ENCODE peak calls at places on chromosomes 5 and 9, in eight cellular contexts. One of them, this sample, is unnamed.

GRCh38 chr5:124963236-124963929 is 216.9 kb upstream of the ZNF608 start:
- DNase-seq in NCI-H1417: no peak
- DNase-seq in SHP77: no peak
- DNase-seq in breast epithelium: no peak
- DNase-seq in hepatic stellate cell: peak; percentile 44
- DNase-seq in fibroblast of villous mesenchyme: peak; percentile 99
- DNase-seq in psoas muscle: no peak
- DNase-seq in left ventricle myocardium inferior: no peak
- DNase-seq in this sample: peak; percentile 71

GRCh38 chr9:111030492-111030891 is 7.8 kb downstream of the LPAR1 start:
- DNase-seq in NCI-H1417: no peak
- DNase-seq in SHP77: no peak
- DNase-seq in breast epithelium: no peak
- DNase-seq in hepatic stellate cell: no peak
- DNase-seq in fibroblast of villous mesenchyme: no peak
- DNase-seq in psoas muscle: no peak
- DNase-seq in left ventricle myocardium inferior: no peak
- DNase-seq in this sample: peak; percentile 63

GRCh38 chr5:18433336-18433735 is 799.1 kb downstream of the TAF11L14 start:
- DNase-seq in NCI-H1417: no peak
- DNase-seq in SHP77: no peak
- DNase-seq in breast epithelium: no peak
- DNase-seq in hepatic stellate cell: no peak
- DNase-seq in fibroblast of villous mesenchyme: no peak
- DNase-seq in psoas muscle: no peak
- DNase-seq in left ventricle myocardium inferior: no peak
- DNase-seq in this sample: no peak

GRCh38 chr9:31119882-31120481 is 1264.5 kb upstream of the ACO1 start:
- DNase-seq in NCI-H1417: no peak
- DNase-seq in SHP77: peak; percentile 1
- DNase-seq in breast epithelium: no peak
- DNase-seq in hepatic stellate cell: no peak
- DNase-seq in fibroblast of villous mesenchyme: peak; percentile 57
- DNase-seq in psoas muscle: no peak
- DNase-seq in left ventricle myocardium inferior: no peak
- DNase-seq in this sample: peak; percentile 46

GRCh38 chr5:161273410-161273809 is 273.1 kb downstream of the GABRB2 start:
- DNase-seq in NCI-H1417: no peak
- DNase-seq in SHP77: no peak
- DNase-seq in breast epithelium: no peak
- DNase-seq in hepatic stellate cell: no peak
- DNase-seq in fibroblast of villous mesenchyme: no peak
- DNase-seq in psoas muscle: no peak
- DNase-seq in left ventricle myocardium inferior: no peak
- DNase-seq in this sample: no peak

GRCh38 chr5:150258126-150258525 is 31.4 kb downstream of the CAMK2A start:
- DNase-seq in NCI-H1417: no peak
- DNase-seq in SHP77: no peak
- DNase-seq in breast epithelium: no peak
- DNase-seq in hepatic stellate cell: peak; percentile 67
- DNase-seq in fibroblast of villous mesenchyme: no peak
- DNase-seq in psoas muscle: no peak
- DNase-seq in left ventricle myocardium inferior: no peak
- DNase-seq in this sample: peak; percentile 60

GRCh38 chr5:1945606-1946005 is 62.9 kb upstream of the IRX4 start:
- DNase-seq in NCI-H1417: no peak
- DNase-seq in SHP77: no peak
- DNase-seq in breast epithelium: no peak
- DNase-seq in hepatic stellate cell: no peak
- DNase-seq in fibroblast of villous mesenchyme: no peak
- DNase-seq in psoas muscle: no peak
- DNase-seq in left ventricle myocardium inferior: no peak
- DNase-seq in this sample: no peak

GRCh38 chr5:1116109-1116735 is 4.4 kb upstream of the SLC12A7 start:
- DNase-seq in NCI-H1417: no peak
- DNase-seq in SHP77: no peak
- DNase-seq in breast epithelium: no peak
- DNase-seq in hepatic stellate cell: no peak
- DNase-seq in fibroblast of villous mesenchyme: no peak
- DNase-seq in psoas muscle: no peak
- DNase-seq in left ventricle myocardium inferior: no peak
- DNase-seq in this sample: no peak

GRCh38 chr9:88065609-88066008 is 72.7 kb downstream of the SPATA31C2 start:
- DNase-seq in NCI-H1417: no peak
- DNase-seq in SHP77: no peak
- DNase-seq in breast epithelium: no peak
- DNase-seq in hepatic stellate cell: no peak
- DNase-seq in fibroblast of villous mesenchyme: no peak
- DNase-seq in psoas muscle: no peak
- DNase-seq in left ventricle myocardium inferior: no peak
- DNase-seq in this sample: no peak

GRCh38 chr5:71778678-71779276 is 59.7 kb downstream of the CARTPT start:
- DNase-seq in NCI-H1417: peak; percentile 12
- DNase-seq in SHP77: peak; percentile 58
- DNase-seq in breast epithelium: no peak
- DNase-seq in hepatic stellate cell: peak; percentile 32
- DNase-seq in fibroblast of villous mesenchyme: peak; percentile 42
- DNase-seq in psoas muscle: no peak
- DNase-seq in left ventricle myocardium inferior: no peak
- DNase-seq in this sample: peak; percentile 45

GRCh38 chr9:72871685-72872084 is 81.2 kb downstream of the ALDH1A1 start:
- DNase-seq in NCI-H1417: no peak
- DNase-seq in SHP77: no peak
- DNase-seq in breast epithelium: no peak
- DNase-seq in hepatic stellate cell: no peak
- DNase-seq in fibroblast of villous mesenchyme: peak; percentile 43
- DNase-seq in psoas muscle: no peak
- DNase-seq in left ventricle myocardium inferior: no peak
- DNase-seq in this sample: peak; percentile 56

GRCh38 chr9:121568541-121569265 is 69.1 kb upstream of the GGTA1 start:
- DNase-seq in NCI-H1417: no peak
- DNase-seq in SHP77: no peak
- DNase-seq in breast epithelium: no peak
- DNase-seq in hepatic stellate cell: peak; percentile 39
- DNase-seq in fibroblast of villous mesenchyme: no peak
- DNase-seq in psoas muscle: peak; percentile 49
- DNase-seq in left ventricle myocardium inferior: peak; percentile 60
- DNase-seq in this sample: no peak

GRCh38 chr5:34687269-34688011 is 31.3 kb downstream of the RAI14 start:
- DNase-seq in NCI-H1417: no peak
- DNase-seq in SHP77: no peak
- DNase-seq in breast epithelium: no peak
- DNase-seq in hepatic stellate cell: peak; percentile 27
- DNase-seq in fibroblast of villous mesenchyme: peak; percentile 93
- DNase-seq in psoas muscle: no peak
- DNase-seq in left ventricle myocardium inferior: no peak
- DNase-seq in this sample: no peak

GRCh38 chr9:99231708-99232107 is 9.6 kb downstream of the SEC61B start:
- DNase-seq in NCI-H1417: no peak
- DNase-seq in SHP77: no peak
- DNase-seq in breast epithelium: no peak
- DNase-seq in hepatic stellate cell: no peak
- DNase-seq in fibroblast of villous mesenchyme: no peak
- DNase-seq in psoas muscle: peak; percentile 37
- DNase-seq in left ventricle myocardium inferior: no peak
- DNase-seq in this sample: peak; percentile 37

GRCh38 chr9:1055156-1055555 is 5.0 kb downstream of the DMRT2 start:
- DNase-seq in NCI-H1417: no peak
- DNase-seq in SHP77: no peak
- DNase-seq in breast epithelium: no peak
- DNase-seq in hepatic stellate cell: no peak
- DNase-seq in fibroblast of villous mesenchyme: no peak
- DNase-seq in psoas muscle: no peak
- DNase-seq in left ventricle myocardium inferior: no peak
- DNase-seq in this sample: no peak

GRCh38 chr5:159774476-159775031 is 141.7 kb upstream of the ADRA1B start:
- DNase-seq in NCI-H1417: no peak
- DNase-seq in SHP77: no peak
- DNase-seq in breast epithelium: no peak
- DNase-seq in hepatic stellate cell: no peak
- DNase-seq in fibroblast of villous mesenchyme: no peak
- DNase-seq in psoas muscle: no peak
- DNase-seq in left ventricle myocardium inferior: no peak
- DNase-seq in this sample: no peak

GRCh38 chr5:157476699-157477408 is 16.8 kb downstream of the NIPAL4 start:
- DNase-seq in NCI-H1417: peak; percentile 82
- DNase-seq in SHP77: peak; percentile 45
- DNase-seq in breast epithelium: no peak
- DNase-seq in hepatic stellate cell: peak; percentile 72
- DNase-seq in fibroblast of villous mesenchyme: peak; percentile 83
- DNase-seq in psoas muscle: no peak
- DNase-seq in left ventricle myocardium inferior: no peak
- DNase-seq in this sample: peak; percentile 72

GRCh38 chr5:138503487-138504270 is 38.4 kb downstream of the EGR1 start:
- DNase-seq in NCI-H1417: peak; percentile 44
- DNase-seq in SHP77: peak; percentile 61
- DNase-seq in breast epithelium: no peak
- DNase-seq in hepatic stellate cell: peak; percentile 78
- DNase-seq in fibroblast of villous mesenchyme: peak; percentile 72
- DNase-seq in psoas muscle: no peak
- DNase-seq in left ventricle myocardium inferior: no peak
- DNase-seq in this sample: peak; percentile 80

GRCh38 chr9:115204827-115205506 is 87.0 kb upstream of the TNC start:
- DNase-seq in NCI-H1417: no peak
- DNase-seq in SHP77: no peak
- DNase-seq in breast epithelium: no peak
- DNase-seq in hepatic stellate cell: no peak
- DNase-seq in fibroblast of villous mesenchyme: peak; percentile 97
- DNase-seq in psoas muscle: no peak
- DNase-seq in left ventricle myocardium inferior: no peak
- DNase-seq in this sample: no peak

GRCh38 chr5:42689391-42689790 is 67.2 kb upstream of the CCDC152 start:
- DNase-seq in NCI-H1417: no peak
- DNase-seq in SHP77: no peak
- DNase-seq in breast epithelium: no peak
- DNase-seq in hepatic stellate cell: no peak
- DNase-seq in fibroblast of villous mesenchyme: no peak
- DNase-seq in psoas muscle: no peak
- DNase-seq in left ventricle myocardium inferior: no peak
- DNase-seq in this sample: no peak

GRCh38 chr5:135386096-135386495 is 12.9 kb downstream of the MACROH2A1 start:
- DNase-seq in NCI-H1417: no peak
- DNase-seq in SHP77: no peak
- DNase-seq in breast epithelium: no peak
- DNase-seq in hepatic stellate cell: no peak
- DNase-seq in fibroblast of villous mesenchyme: no peak
- DNase-seq in psoas muscle: no peak
- DNase-seq in left ventricle myocardium inferior: no peak
- DNase-seq in this sample: no peak

GRCh38 chr5:139392678-139393496 is 2.0 kb downstream of the PROB1 start:
- DNase-seq in NCI-H1417: peak; percentile 49
- DNase-seq in SHP77: peak; percentile 80
- DNase-seq in breast epithelium: no peak
- DNase-seq in hepatic stellate cell: no peak
- DNase-seq in fibroblast of villous mesenchyme: no peak
- DNase-seq in psoas muscle: peak; percentile 57
- DNase-seq in left ventricle myocardium inferior: peak; percentile 58
- DNase-seq in this sample: peak; percentile 88

GRCh38 chr5:65948115-65948772 is 21.9 kb downstream of the ERBIN start:
- DNase-seq in NCI-H1417: no peak
- DNase-seq in SHP77: no peak
- DNase-seq in breast epithelium: no peak
- DNase-seq in hepatic stellate cell: no peak
- DNase-seq in fibroblast of villous mesenchyme: no peak
- DNase-seq in psoas muscle: no peak
- DNase-seq in left ventricle myocardium inferior: no peak
- DNase-seq in this sample: no peak

GRCh38 chr9:14561929-14562386 is 131.3 kb downstream of the ZDHHC21 start:
- DNase-seq in NCI-H1417: no peak
- DNase-seq in SHP77: no peak
- DNase-seq in breast epithelium: no peak
- DNase-seq in hepatic stellate cell: no peak
- DNase-seq in fibroblast of villous mesenchyme: no peak
- DNase-seq in psoas muscle: no peak
- DNase-seq in left ventricle myocardium inferior: no peak
- DNase-seq in this sample: no peak

GRCh38 chr5:107134931-107135330 is 535.8 kb downstream of the EFNA5 start:
- DNase-seq in NCI-H1417: no peak
- DNase-seq in SHP77: no peak
- DNase-seq in breast epithelium: no peak
- DNase-seq in hepatic stellate cell: no peak
- DNase-seq in fibroblast of villous mesenchyme: no peak
- DNase-seq in psoas muscle: no peak
- DNase-seq in left ventricle myocardium inferior: no peak
- DNase-seq in this sample: no peak

GRCh38 chr5:115419794-115420585 is 123.5 kb upstream of the CCDC112 start:
- DNase-seq in NCI-H1417: no peak
- DNase-seq in SHP77: no peak
- DNase-seq in breast epithelium: no peak
- DNase-seq in hepatic stellate cell: peak; percentile 64
- DNase-seq in fibroblast of villous mesenchyme: peak; percentile 87
- DNase-seq in psoas muscle: no peak
- DNase-seq in left ventricle myocardium inferior: no peak
- DNase-seq in this sample: peak; percentile 37

GRCh38 chr5:138975098-138975847 is 100.1 kb upstream of the LRRTM2 start:
- DNase-seq in NCI-H1417: peak; percentile 65
- DNase-seq in SHP77: peak; percentile 91
- DNase-seq in breast epithelium: no peak
- DNase-seq in hepatic stellate cell: peak; percentile 55
- DNase-seq in fibroblast of villous mesenchyme: peak; percentile 92
- DNase-seq in psoas muscle: peak; percentile 58
- DNase-seq in left ventricle myocardium inferior: peak; percentile 47
- DNase-seq in this sample: no peak

GRCh38 chr5:152104211-152104610 is 179.6 kb upstream of the GLRA1 start:
- DNase-seq in NCI-H1417: no peak
- DNase-seq in SHP77: no peak
- DNase-seq in breast epithelium: no peak
- DNase-seq in hepatic stellate cell: no peak
- DNase-seq in fibroblast of villous mesenchyme: no peak
- DNase-seq in psoas muscle: no peak
- DNase-seq in left ventricle myocardium inferior: no peak
- DNase-seq in this sample: no peak

GRCh38 chr5:151699071-151699901 is 12.6 kb upstream of the SPARC start:
- DNase-seq in NCI-H1417: no peak
- DNase-seq in SHP77: no peak
- DNase-seq in breast epithelium: no peak
- DNase-seq in hepatic stellate cell: peak; percentile 85
- DNase-seq in fibroblast of villous mesenchyme: peak; percentile 100
- DNase-seq in psoas muscle: peak; percentile 81
- DNase-seq in left ventricle myocardium inferior: peak; percentile 83
- DNase-seq in this sample: peak; percentile 58

GRCh38 chr5:30401479-30402058 is 791.9 kb upstream of the CDH6 start:
- DNase-seq in NCI-H1417: no peak
- DNase-seq in SHP77: peak; percentile 29
- DNase-seq in breast epithelium: no peak
- DNase-seq in hepatic stellate cell: peak; percentile 2
- DNase-seq in fibroblast of villous mesenchyme: no peak
- DNase-seq in psoas muscle: no peak
- DNase-seq in left ventricle myocardium inferior: no peak
- DNase-seq in this sample: peak; percentile 70

GRCh38 chr9:125428060-125428481 is 166.4 kb downstream of the GAPVD1 start:
- DNase-seq in NCI-H1417: peak; percentile 24
- DNase-seq in SHP77: peak; percentile 14
- DNase-seq in breast epithelium: no peak
- DNase-seq in hepatic stellate cell: no peak
- DNase-seq in fibroblast of villous mesenchyme: peak; percentile 13
- DNase-seq in psoas muscle: no peak
- DNase-seq in left ventricle myocardium inferior: no peak
- DNase-seq in this sample: no peak

GRCh38 chr9:136024286-136024685 is 63.1 kb upstream of the UBAC1 start:
- DNase-seq in NCI-H1417: no peak
- DNase-seq in SHP77: no peak
- DNase-seq in breast epithelium: peak; percentile 10
- DNase-seq in hepatic stellate cell: no peak
- DNase-seq in fibroblast of villous mesenchyme: no peak
- DNase-seq in psoas muscle: no peak
- DNase-seq in left ventricle myocardium inferior: no peak
- DNase-seq in this sample: no peak

GRCh38 chr5:42374722-42375273 is 48.4 kb upstream of the GHR start:
- DNase-seq in NCI-H1417: no peak
- DNase-seq in SHP77: no peak
- DNase-seq in breast epithelium: no peak
- DNase-seq in hepatic stellate cell: no peak
- DNase-seq in fibroblast of villous mesenchyme: no peak
- DNase-seq in psoas muscle: no peak
- DNase-seq in left ventricle myocardium inferior: no peak
- DNase-seq in this sample: no peak

GRCh38 chr9:89497978-89498844 is at the start of gene SEMA4D:
- DNase-seq in NCI-H1417: peak; percentile 41
- DNase-seq in SHP77: peak; percentile 41
- DNase-seq in breast epithelium: no peak
- DNase-seq in hepatic stellate cell: no peak
- DNase-seq in fibroblast of villous mesenchyme: peak; percentile 49
- DNase-seq in psoas muscle: peak; percentile 72
- DNase-seq in left ventricle myocardium inferior: peak; percentile 73
- DNase-seq in this sample: peak; percentile 83